ENCODE peak calls at places on chromosomes 1 and 21, in six cellular contexts. I is neuronal stem cell, F is IMR-90, M is trophoblast cell, Z is H1, K is H9. X is an unnamed sample.
A peak's percentile ranks its signal among the peaks of the same experiment; 100 is the strongest.

GRCh38 chr1:24938276-24938675 is 8.2 kb upstream of the RUNX3 start:
- DNase-seq in K (no peak), F (no peak), I (no peak), M (no peak), Z (no peak), X (no peak)

GRCh38 chr1:114062646-114063045 is 83.4 kb downstream of the OLFML3 start:
- DNase-seq in F (no peak), Z (no peak), M (no peak), K (no peak), I (no peak), X (no peak)

GRCh38 chr1:167043752-167044488 is 46.3 kb downstream of the GPA33 start:
- DNase-seq in I (no peak), M (peak; percentile 80), F (peak; percentile 4), K (peak; percentile 58), Z (no peak), X (peak; percentile 4)

GRCh38 chr1:99268021-99268420 is 3.7 kb downstream of the PLPPR4 start:
- DNase-seq in F (peak; percentile 50), K (no peak), I (no peak), M (no peak), Z (no peak), X (no peak)

GRCh38 chr1:82950606-82951200 is 1048.2 kb downstream of the TTLL7 start:
- DNase-seq in I (no peak), F (no peak), K (no peak), M (no peak), Z (no peak), X (no peak)

GRCh38 chr1:158028956-158029355 is 35.5 kb downstream of the KIRREL1 start:
- DNase-seq in Z (no peak), F (peak; percentile 55), K (no peak), M (no peak), I (no peak), X (no peak)

GRCh38 chr1:152917794-152918193 is 9.4 kb downstream of the IVL start:
- DNase-seq in K (no peak), Z (no peak), F (peak; percentile 1), I (no peak), M (peak; percentile 39), X (no peak)

GRCh38 chr21:32331444-32332305 is 33.0 kb downstream of the MRAP start:
- DNase-seq in M (no peak), K (no peak), I (peak; percentile 23), F (no peak), Z (no peak), X (no peak)

GRCh38 chr1:17618558-17619247 is 79.2 kb downstream of the ARHGEF10L start:
- DNase-seq in K (no peak), F (no peak), Z (no peak), I (no peak), M (no peak), X (no peak)

GRCh38 chr1:16631248-16632043 is 18.1 kb upstream of the NBPF1 start:
- DNase-seq in K (peak; percentile 58), I (no peak), F (no peak), Z (no peak), M (no peak), X (no peak)

GRCh38 chr1:208950206-208950605 is 633.3 kb upstream of the CAMK1G start:
- DNase-seq in M (no peak), K (no peak), I (no peak), Z (no peak), F (no peak), X (no peak)

GRCh38 chr1:23793861-23794731 is 3.2 kb downstream of the LYPLA2 start:
- DNase-seq in Z (no peak), K (no peak), I (no peak), M (no peak), F (no peak), X (no peak)

DNA sequence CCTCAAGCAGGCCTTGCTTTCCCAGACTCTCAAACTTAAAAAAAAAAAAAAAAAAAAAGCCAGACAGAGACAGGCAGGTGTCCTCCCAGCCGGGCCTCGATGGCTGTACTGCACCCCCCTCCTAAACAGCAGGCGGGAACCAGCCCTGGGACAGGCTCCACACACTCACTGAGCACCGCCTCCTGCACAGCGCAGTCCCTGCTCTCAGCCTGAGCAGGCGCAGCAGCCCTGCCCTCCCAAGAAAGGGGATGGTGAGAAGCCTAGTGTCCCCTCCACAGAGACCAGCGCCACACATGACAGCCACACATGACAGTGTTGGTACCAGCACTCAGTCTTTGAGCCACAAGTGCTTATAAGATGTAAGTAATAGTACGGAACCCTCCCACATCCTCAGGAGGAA is 11.9 kb downstream of the MX2 start:
- DNase-seq in F (no peak), I (no peak), Z (no peak), M (no peak), K (peak; percentile 15), X (no peak)
- H4K91ac ChIP-seq in F (no peak overlapping the region), I (no peak overlapping the region), Z (no peak overlapping the region), M (no peak overlapping the region), K (no peak overlapping the region), X (no peak overlapping the region)

DNA sequence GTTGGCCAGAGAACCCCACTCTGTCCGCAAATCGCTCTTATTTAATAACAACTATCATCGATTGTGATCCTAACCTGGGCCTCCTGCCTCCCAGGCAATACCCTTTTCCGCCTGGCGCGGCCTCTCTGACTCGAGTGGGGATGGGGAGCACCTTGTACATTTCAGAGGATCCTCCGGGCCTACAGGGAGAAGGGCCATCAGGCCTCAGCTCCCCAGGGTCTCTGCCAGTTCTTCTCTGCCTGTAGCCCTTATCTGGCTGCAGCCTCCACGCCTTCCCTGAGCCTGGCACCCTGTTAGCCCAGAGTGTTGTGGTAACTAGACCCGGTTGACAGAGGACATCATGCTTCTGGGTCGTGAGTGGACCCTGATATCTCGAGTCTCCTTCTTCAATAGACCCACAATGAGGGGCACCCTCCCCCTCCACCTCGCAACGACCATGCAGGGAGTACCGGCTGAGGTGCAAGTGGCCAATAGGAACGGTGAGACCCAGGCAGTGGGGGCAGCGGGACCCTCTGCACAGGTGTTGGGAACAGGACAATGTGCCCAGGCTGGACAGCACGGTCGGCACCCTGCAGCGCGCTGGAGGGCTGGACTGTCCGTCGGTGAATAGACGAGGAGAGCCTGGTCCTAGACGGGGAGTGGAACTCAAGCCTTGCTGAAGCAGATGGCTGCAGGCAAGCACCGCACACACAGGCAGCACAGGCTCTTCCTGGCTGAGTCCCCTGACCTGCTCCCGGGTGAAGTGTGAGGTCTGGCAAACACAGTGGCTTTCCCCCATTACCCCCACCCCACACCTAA is 7.1 kb upstream of the CRYBG2 start:
- DNase-seq in M (no peak), I (no peak), Z (no peak), K (no peak), F (no peak), X (no peak)
- H3K9ac ChIP-seq in M (no peak overlapping the region), I (peak overlapping the region; percentile 26), Z (no peak overlapping the region), K (no peak overlapping the region), F (no peak overlapping the region), X (no peak overlapping the region)

DNA sequence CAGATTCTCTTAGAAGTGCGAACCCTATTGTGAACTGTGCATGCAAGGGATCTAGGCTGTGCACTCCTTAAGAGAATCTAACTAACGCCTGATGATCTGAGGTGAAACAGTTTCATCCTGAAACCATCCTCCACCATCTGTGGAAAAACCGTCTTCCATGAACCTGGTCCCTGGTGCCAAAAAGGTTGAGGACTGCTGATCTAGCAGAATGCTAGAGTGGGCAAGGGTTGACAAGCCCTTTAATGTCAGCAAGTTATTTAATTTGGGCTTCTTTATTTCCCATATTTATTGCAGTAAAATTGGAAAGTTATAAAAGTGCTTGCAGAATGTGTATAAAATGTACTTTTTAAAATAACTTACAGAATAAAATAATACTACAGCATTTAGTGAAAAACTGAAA is 26.4 kb downstream of the ALG14 start:
- DNase-seq in K (no peak), F (no peak), I (no peak), Z (no peak), M (no peak), X (no peak)
- H4K91ac ChIP-seq in K (no peak overlapping the region), F (no peak overlapping the region), I (no peak overlapping the region), Z (no peak overlapping the region), M (no peak overlapping the region), X (no peak overlapping the region)

GRCh38 chr1:26320896-26321295 is 3.1 kb downstream of the CD52 start:
- DNase-seq in M (no peak), K (no peak), Z (no peak), F (no peak), I (no peak), X (no peak)
- H3K9ac ChIP-seq in M (no peak overlapping the region), K (no peak overlapping the region), Z (no peak overlapping the region), F (no peak overlapping the region), I (no peak overlapping the region), X (peak overlapping the region; percentile 48)

GRCh38 chr1:51215169-51215568 is 20.9 kb upstream of the RNF11 start:
- DNase-seq in M (peak; percentile 72), I (no peak), Z (no peak), K (no peak), F (peak; percentile 44), X (no peak)

GRCh38 chr1:51218570-51218969 is 17.5 kb upstream of the RNF11 start:
- DNase-seq in Z (no peak), K (no peak), I (no peak), M (no peak), F (no peak), X (no peak)

GRCh38 chr1:51216631-51217030 is 19.4 kb upstream of the RNF11 start:
- DNase-seq in K (no peak), Z (no peak), M (no peak), F (no peak), I (no peak), X (no peak)

GRCh38 chr1:51217101-51217500 is 19.0 kb upstream of the RNF11 start:
- DNase-seq in I (no peak), F (no peak), Z (no peak), K (no peak), M (peak; percentile 81), X (no peak)

DNA sequence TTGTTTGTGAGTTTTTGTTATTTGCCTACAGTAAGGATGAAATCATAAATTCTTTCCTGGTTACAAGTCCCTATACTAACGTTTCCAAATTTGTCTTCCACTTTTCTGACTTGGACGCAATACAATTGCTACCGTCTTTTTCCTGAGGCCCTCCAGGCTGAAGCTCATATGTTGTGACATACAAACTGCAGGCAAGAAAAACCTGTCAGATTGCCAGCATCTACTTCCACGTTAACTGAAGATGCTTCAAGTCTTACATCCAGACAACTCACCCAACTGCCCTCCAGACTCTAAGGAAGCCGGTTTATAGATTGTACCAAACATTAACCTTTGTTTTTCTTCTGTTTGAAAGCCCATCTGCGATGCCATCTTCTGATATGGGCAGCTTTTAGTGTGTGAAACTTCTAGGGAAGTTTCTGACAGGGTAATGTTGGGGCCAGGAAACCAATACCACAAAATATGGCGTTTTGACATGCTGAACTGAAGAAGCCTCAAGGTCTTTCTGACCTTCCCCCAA is 21.4 kb upstream of the RNF11 start:
- DNase-seq in I (no peak), K (no peak), M (peak; percentile 99), Z (no peak), F (peak; percentile 87), X (no peak)
- H4K91ac ChIP-seq in I (no peak overlapping the region), K (no peak overlapping the region), M (no peak overlapping the region), Z (no peak overlapping the region), F (no peak overlapping the region), X (no peak overlapping the region)

DNA sequence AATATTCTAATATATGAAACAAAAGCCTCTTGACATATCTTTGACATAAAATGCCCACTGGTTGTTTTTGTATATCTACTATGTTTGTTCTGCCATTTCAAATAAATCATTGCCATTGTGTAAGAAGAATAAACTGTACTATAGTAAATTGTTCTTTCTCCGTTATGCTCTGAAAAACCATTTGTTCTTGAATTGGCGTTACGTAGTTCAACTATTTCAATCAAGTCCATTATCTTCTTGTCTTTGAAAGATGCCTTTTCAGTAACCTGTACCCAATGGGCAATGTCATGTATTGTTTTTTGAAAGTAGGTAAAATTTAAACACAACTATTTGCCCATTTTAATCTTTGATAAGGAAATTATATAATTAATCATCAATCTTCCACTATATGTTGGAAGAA is 294.7 kb downstream of the PTPRC start:
- DNase-seq in I (no peak), K (no peak), Z (no peak), M (no peak), F (no peak), X (no peak)
- H3K9ac ChIP-seq in I (no peak overlapping the region), K (no peak overlapping the region), Z (no peak overlapping the region), M (no peak overlapping the region), F (peak overlapping the region; percentile 13), X (no peak overlapping the region)